ENCODE peak calls at places on chromosomes 16 and 17, in four cellular contexts. One of them, this sample, is unnamed.

GRCh38 chr16:27208809-27209208 is 5.5 kb downstream of the KDM8 start:
- DNase-seq in A172: no peak
- DNase-seq in transverse colon: no peak
- DNase-seq in fibroblast of pulmonary artery: no peak
- DNase-seq in this sample: peak

GRCh38 chr17:48131216-48131824 is 23.8 kb downstream of the SNX11 start:
- DNase-seq in fibroblast of pulmonary artery: peak
- DNase-seq in transverse colon: peak
- DNase-seq in A172: peak
- DNase-seq in this sample: peak

GRCh38 chr16:4537376-4538066 is 1.1 kb downstream of the CDIP1 start:
- DNase-seq in fibroblast of pulmonary artery: no peak
- DNase-seq in A172: no peak
- DNase-seq in transverse colon: no peak
- DNase-seq in this sample: no peak

GRCh38 chr16:27444470-27444869 is 42.5 kb downstream of the IL21R start:
- DNase-seq in fibroblast of pulmonary artery: no peak
- DNase-seq in transverse colon: no peak
- DNase-seq in A172: no peak
- DNase-seq in this sample: no peak

GRCh38 chr16:57167951-57168350 is 17.9 kb downstream of the PSME3IP1 start:
- DNase-seq in A172: peak
- DNase-seq in transverse colon: no peak
- DNase-seq in fibroblast of pulmonary artery: peak
- DNase-seq in this sample: peak

GRCh38 chr16:9612267-9612666 is 520.8 kb downstream of the HAPSTR1 start:
- DNase-seq in A172: no peak
- DNase-seq in fibroblast of pulmonary artery: no peak
- DNase-seq in transverse colon: no peak
- DNase-seq in this sample: peak

GRCh38 chr17:67993153-67993997 is 2.9 kb downstream of the C17orf58 start:
- DNase-seq in transverse colon: peak
- DNase-seq in A172: peak
- DNase-seq in fibroblast of pulmonary artery: peak
- DNase-seq in this sample: peak

GRCh38 chr17:63998050-63998720 is at the start of gene PRR29:
- DNase-seq in transverse colon: peak
- DNase-seq in fibroblast of pulmonary artery: peak
- DNase-seq in A172: peak
- DNase-seq in this sample: no peak

GRCh38 chr17:80835816-80836657 is 155.6 kb upstream of the CHMP6 start:
- DNase-seq in A172: no peak
- DNase-seq in fibroblast of pulmonary artery: no peak
- DNase-seq in transverse colon: no peak
- DNase-seq in this sample: no peak

GRCh38 chr16:53896711-53897110 is 192.8 kb downstream of the FTO start:
- DNase-seq in fibroblast of pulmonary artery: no peak
- DNase-seq in A172: no peak
- DNase-seq in transverse colon: no peak
- DNase-seq in this sample: no peak

GRCh38 chr17:21162394-21162775 is 35.6 kb downstream of the DHRS7B start:
- DNase-seq in fibroblast of pulmonary artery: no peak
- DNase-seq in A172: no peak
- DNase-seq in transverse colon: no peak
- DNase-seq in this sample: no peak

GRCh38 chr17:43372273-43372911 is 26.4 kb upstream of the ARL4D start:
- DNase-seq in A172: no peak
- DNase-seq in fibroblast of pulmonary artery: peak
- DNase-seq in transverse colon: peak
- DNase-seq in this sample: no peak

GRCh38 chr16:23016372-23016771 is 132.9 kb downstream of the USP31 start:
- DNase-seq in fibroblast of pulmonary artery: no peak
- DNase-seq in A172: no peak
- DNase-seq in transverse colon: peak
- DNase-seq in this sample: no peak

GRCh38 chr17:44079877-44080821 is 9.6 kb downstream of the G6PC3 start:
- DNase-seq in A172: no peak
- DNase-seq in transverse colon: no peak
- DNase-seq in fibroblast of pulmonary artery: no peak
- DNase-seq in this sample: no peak

GRCh38 chr17:55617441-55617840 is 105.2 kb downstream of the TMEM100 start:
- DNase-seq in A172: no peak
- DNase-seq in transverse colon: no peak
- DNase-seq in fibroblast of pulmonary artery: no peak
- DNase-seq in this sample: no peak

GRCh38 chr17:78127888-78128615 is 503 bp downstream of the TMC6 start:
- DNase-seq in transverse colon: peak
- DNase-seq in fibroblast of pulmonary artery: no peak
- DNase-seq in A172: no peak
- DNase-seq in this sample: no peak

GRCh38 chr17:69335018-69335417 is 8.1 kb upstream of the ABCA5 start:
- DNase-seq in transverse colon: no peak
- DNase-seq in A172: peak
- DNase-seq in fibroblast of pulmonary artery: peak
- DNase-seq in this sample: peak

GRCh38 chr17:77496831-77497577 is 356.2 kb downstream of the SEC14L1 start:
- DNase-seq in transverse colon: no peak
- DNase-seq in fibroblast of pulmonary artery: no peak
- DNase-seq in A172: no peak
- DNase-seq in this sample: no peak

GRCh38 chr16:85249830-85250455 is 137.7 kb upstream of the CIBAR2 start:
- DNase-seq in transverse colon: no peak
- DNase-seq in fibroblast of pulmonary artery: no peak
- DNase-seq in A172: no peak
- DNase-seq in this sample: no peak

GRCh38 chr16:84244728-84245127 is 4.9 kb upstream of the KCNG4 start:
- DNase-seq in transverse colon: no peak
- DNase-seq in fibroblast of pulmonary artery: no peak
- DNase-seq in A172: no peak
- DNase-seq in this sample: no peak

GRCh38 chr17:80195671-80196529 is 24.2 kb downstream of the SGSH start:
- DNase-seq in transverse colon: no peak
- DNase-seq in A172: no peak
- DNase-seq in fibroblast of pulmonary artery: peak
- DNase-seq in this sample: peak